ENCODE peak calls at places on chromosomes 3 and 15, in seven cellular contexts. X is AG08395, H is small intestine, J is posterior vena cava, T is GM12892, S is bronchial epithelial cell, R is NCI-H2081. Z is an unnamed sample.

GRCh38 chr3:12990781-12991480 is 82.3 kb downstream of the IQSEC1 start:
- DNase-seq in X (peak), H (no peak), J (peak), T (no peak), S (peak), R (no peak), Z (no peak)

GRCh38 chr3:13517253-13517977 is 31.5 kb upstream of the FBLN2 start:
- DNase-seq in X (no peak), H (no peak), J (peak), T (no peak), S (no peak), R (no peak), Z (no peak)

GRCh38 chr3:78204977-78205376 is 1165.1 kb downstream of the ROBO2 start:
- DNase-seq in X (peak), H (no peak), J (no peak), T (no peak), S (peak), R (peak), Z (no peak)

GRCh38 chr3:79598594-79598993 is 169.2 kb downstream of the ROBO1 start:
- DNase-seq in X (no peak), H (no peak), J (no peak), T (no peak), S (peak), R (no peak), Z (no peak)

GRCh38 chr15:56351362-56351761 is 13.9 kb upstream of the TEX9 start:
- DNase-seq in X (no peak), H (no peak), J (no peak), T (no peak), S (no peak), R (no peak), Z (no peak)

GRCh38 chr15:59657635-59658125 is 365 bp upstream of the GTF2A2 start:
- DNase-seq in X (no peak), H (no peak), J (no peak), T (no peak), S (no peak), R (no peak), Z (peak)

GRCh38 chr3:135970500-135971116 is 5.1 kb downstream of the PPP2R3A start:
- DNase-seq in X (peak), H (no peak), J (no peak), T (no peak), S (peak), R (no peak), Z (no peak)

GRCh38 chr15:92714071-92714456 is 58.5 kb upstream of the FAM174B start:
- DNase-seq in X (peak), H (no peak), J (no peak), T (no peak), S (peak), R (no peak), Z (no peak)

GRCh38 chr3:65996605-65997004 is 42.1 kb downstream of the MAGI1 start:
- DNase-seq in X (no peak), H (no peak), J (no peak), T (no peak), S (peak), R (no peak), Z (no peak)

GRCh38 chr3:112424394-112424793 is 74.9 kb downstream of the BTLA start:
- DNase-seq in X (no peak), H (no peak), J (no peak), T (no peak), S (no peak), R (no peak), Z (no peak)

GRCh38 chr15:93052090-93052892 is 36.7 kb downstream of the RGMA start:
- DNase-seq in X (no peak), H (no peak), J (no peak), T (no peak), S (no peak), R (no peak), Z (no peak)

GRCh38 chr15:56929389-56929788 is 10.9 kb downstream of the TCF12 start:
- DNase-seq in X (peak), H (peak), J (no peak), T (no peak), S (peak), R (no peak), Z (no peak)

GRCh38 chr3:186255703-186256331 is 106.2 kb downstream of the DGKG start:
- DNase-seq in X (no peak), H (peak), J (no peak), T (no peak), S (peak), R (no peak), Z (no peak)

GRCh38 chr3:194503101-194503531 is 16.3 kb upstream of the ATP13A3 start:
- DNase-seq in X (no peak), H (no peak), J (no peak), T (no peak), S (no peak), R (no peak), Z (no peak)

GRCh38 chr3:129003578-129004112 is 2.5 kb downstream of the EFCC1 start:
- DNase-seq in X (no peak), H (peak), J (peak), T (no peak), S (peak), R (peak), Z (peak)

GRCh38 chr3:24201301-24201700 is 256.2 kb downstream of the NR1D2 start:
- DNase-seq in X (no peak), H (no peak), J (no peak), T (no peak), S (no peak), R (no peak), Z (no peak)

GRCh38 chr15:91456921-91457320 is 356.9 kb downstream of the SV2B start:
- DNase-seq in X (no peak), H (no peak), J (no peak), T (no peak), S (peak), R (no peak), Z (no peak)

GRCh38 chr3:188298585-188298984 is 144.6 kb downstream of the LPP start:
- DNase-seq in X (no peak), H (peak), J (no peak), T (no peak), S (no peak), R (peak), Z (no peak)

GRCh38 chr15:67419705-67420104 is 101.2 kb upstream of the C15orf61 start:
- DNase-seq in X (no peak), H (no peak), J (no peak), T (no peak), S (no peak), R (no peak), Z (no peak)

GRCh38 chr3:43522702-43523362 is 99.0 kb downstream of the ANO10 start:
- DNase-seq in X (no peak), H (peak), J (no peak), T (no peak), S (peak), R (no peak), Z (no peak)

GRCh38 chr3:117278424-117279190 is 569.0 kb downstream of the TUSC7 start:
- DNase-seq in X (peak), H (peak), J (no peak), T (no peak), S (peak), R (no peak), Z (peak)

GRCh38 chr15:30921106-30921505 is 17.4 kb downstream of the FAN1 start:
- DNase-seq in X (no peak), H (no peak), J (no peak), T (no peak), S (no peak), R (no peak), Z (no peak)

GRCh38 chr15:58369261-58369699 is 62.5 kb upstream of the LIPC start:
- DNase-seq in X (peak), H (peak), J (no peak), T (no peak), S (no peak), R (no peak), Z (no peak)

Z was measured in right lobe of liver.